ENCODE peak calls at places on chromosomes 6 and 20, in six cellular contexts. G is GM19239, M is neural crest cell, H is HTR-8/SVneo, W is NCI-H460, T is amniotic epithelial cell. E is an unnamed sample.

GRCh38 chr6:68876792-68877493 is 241.9 kb downstream of the ADGRB3 start:
- DNase-seq in M (no peak), H (peak), G (no peak), T (peak), W (peak), E (no peak)

GRCh38 chr20:61601853-61602252 is 349.8 kb downstream of the CDH4 start:
- DNase-seq in G (no peak), W (no peak), M (no peak), H (no peak), T (no peak), E (no peak)

GRCh38 chr6:148657053-148657452 is 89.8 kb upstream of the UST start:
- DNase-seq in W (no peak), H (no peak), G (no peak), T (peak), M (no peak), E (no peak)

GRCh38 chr20:57473246-57474042 is 51.5 kb downstream of the CTCFL start:
- DNase-seq in G (peak), T (peak), W (no peak), H (no peak), M (no peak), E (no peak)

GRCh38 chr20:48823960-48824497 is 3.8 kb downstream of the PREX1 start:
- DNase-seq in T (peak), M (no peak), H (peak), W (no peak), G (no peak), E (no peak)

GRCh38 chr6:31578461-31579118 is 3.2 kb downstream of the TNF start:
- DNase-seq in H (no peak), M (no peak), W (no peak), T (no peak), G (no peak), E (peak)

GRCh38 chr6:158322724-158323560 is 10.7 kb downstream of the TULP4 start:
- DNase-seq in G (no peak), W (peak), H (peak), M (no peak), T (peak), E (no peak)

GRCh38 chr20:59253779-59254319 is 46.6 kb upstream of the EDN3 start:
- DNase-seq in W (peak), H (no peak), G (no peak), T (no peak), M (no peak), E (no peak)

GRCh38 chr20:13331536-13331935 is 110.5 kb downstream of the ISM1 start:
- DNase-seq in W (no peak), H (no peak), G (no peak), T (no peak), M (no peak), E (no peak)

E was measured in H9.